ENCODE peak calls at places on chromosomes 16 and 17, in ten cellular contexts. G is neural crest cell, C is H9, J is AG04450, N is K562, X is GM12865, P is IMR-90, M is fibroblast of lung, E is hepatocyte, U is RWPE1. D is an unnamed sample.

GRCh38 chr16:4911831-4912422 is 25.0 kb downstream of the PPL start:
- DNase-seq in P (peak), N (no peak), J (no peak), U (peak), C (no peak), E (no peak), X (no peak), M (peak), G (no peak), D (no peak)

GRCh38 chr17:56305017-56305416 is 151.7 kb downstream of the ANKFN1 start:
- DNase-seq in G (no peak), J (no peak), N (no peak), U (no peak), E (no peak), M (no peak), C (no peak), X (no peak), P (no peak), D (no peak)

GRCh38 chr17:37650419-37651003 is 7.3 kb upstream of the DDX52 start:
- DNase-seq in N (peak), P (peak), G (peak), M (peak), U (peak), J (no peak), X (peak), C (peak), E (peak), D (peak)

GRCh38 chr16:52861614-52862022 is 191.1 kb downstream of the CHD9NB start:
- DNase-seq in P (no peak), J (no peak), C (no peak), E (peak), U (peak), G (peak), N (no peak), X (no peak), M (peak), D (peak)

GRCh38 chr17:21166599-21167265 is 40.0 kb downstream of the DHRS7B start:
- DNase-seq in E (no peak), N (no peak), G (no peak), X (no peak), J (no peak), U (no peak), M (peak), P (peak), C (no peak), D (no peak)

GRCh38 chr16:2966043-2966802 is 2.1 kb downstream of the KREMEN2 start:
- DNase-seq in X (no peak), G (no peak), M (no peak), J (no peak), U (no peak), N (no peak), E (no peak), P (no peak), C (peak), D (no peak)

GRCh38 chr17:67047382-67047781 is 3.0 kb downstream of the CACNG1 start:
- DNase-seq in C (no peak), U (no peak), N (no peak), J (no peak), P (no peak), X (no peak), M (no peak), G (no peak), E (no peak), D (no peak)

GRCh38 chr17:64658931-64659330 is 3.2 kb downstream of the SMURF2 start:
- DNase-seq in E (no peak), J (no peak), N (no peak), U (no peak), P (peak), C (no peak), X (no peak), G (no peak), M (peak), D (no peak)

GRCh38 chr17:2335726-2336214 is 487 bp downstream of the TSR1 start:
- DNase-seq in M (no peak), X (no peak), N (no peak), P (no peak), J (no peak), U (peak), C (no peak), E (peak), G (no peak), D (peak)

GRCh38 chr17:7606280-7606679 is 8.4 kb downstream of the FXR2 start:
- DNase-seq in U (no peak), J (no peak), N (no peak), M (no peak), C (no peak), E (no peak), G (no peak), P (no peak), X (no peak), D (no peak)

GRCh38 chr17:82718986-82719685 is 2.6 kb downstream of the FN3KRP start:
- DNase-seq in G (no peak), U (no peak), J (no peak), X (no peak), N (no peak), P (no peak), E (no peak), M (no peak), C (no peak), D (no peak)

GRCh38 chr17:41176744-41177387 is 1.2 kb downstream of the KRTAP4-2 start:
- DNase-seq in E (no peak), J (no peak), U (no peak), X (peak), N (no peak), P (no peak), M (no peak), C (no peak), G (no peak), D (no peak)

GRCh38 chr16:88681084-88681680 is 5.1 kb downstream of the SNAI3 start:
- DNase-seq in U (no peak), C (peak), J (no peak), M (no peak), X (peak), E (no peak), P (no peak), G (no peak), N (peak), D (peak)

GRCh38 chr17:38703742-38704644 is 1.1 kb upstream of the MLLT6 start:
- DNase-seq in E (peak), M (no peak), P (no peak), X (peak), N (peak), J (no peak), C (peak), G (peak), U (peak), D (peak)

GRCh38 chr16:24511801-24512200 is 27.6 kb upstream of the RBBP6 start:
- DNase-seq in C (no peak), M (no peak), U (no peak), E (no peak), X (no peak), G (no peak), N (no peak), P (no peak), J (no peak), D (no peak)

GRCh38 chr17:60095830-60096229 is 17.1 kb upstream of the HEATR6 start:
- DNase-seq in C (no peak), G (no peak), X (no peak), J (no peak), U (no peak), P (no peak), E (no peak), M (no peak), N (no peak), D (no peak)

GRCh38 chr16:87826798-87827587 is 42.3 kb downstream of the SLC7A5 start:
- DNase-seq in N (no peak), E (no peak), U (no peak), G (no peak), J (no peak), M (no peak), P (no peak), X (no peak), C (no peak), D (no peak)

GRCh38 chr16:24966031-24966430 is 49.1 kb downstream of the ARHGAP17 start:
- DNase-seq in M (no peak), G (no peak), U (no peak), J (no peak), N (no peak), X (no peak), C (peak), E (no peak), P (no peak), D (no peak)

GRCh38 chr17:59853168-59853918 is 39.4 kb downstream of the TUBD1 start:
- DNase-seq in M (peak), G (peak), C (peak), J (peak), N (peak), X (peak), P (peak), U (peak), E (peak), D (peak)

GRCh38 chr17:49516190-49516589 is 21.1 kb downstream of the NGFR start:
- DNase-seq in U (no peak), P (no peak), X (no peak), J (no peak), M (no peak), E (no peak), G (no peak), C (no peak), N (no peak), D (no peak)

GRCh38 chr17:79664925-79665738 is 54.3 kb upstream of the RBFOX3 start:
- DNase-seq in X (no peak), M (peak), P (no peak), U (peak), N (no peak), G (no peak), E (peak), J (no peak), C (peak), D (peak)

GRCh38 chr16:2365895-2366294 is 25.4 kb upstream of the ABCA3 start:
- DNase-seq in U (no peak), C (no peak), P (peak), E (peak), J (peak), N (no peak), M (peak), X (no peak), G (no peak), D (no peak)

GRCh38 chr16:49183911-49184310 is 97.7 kb downstream of the CBLN1 start:
- DNase-seq in P (no peak), U (peak), E (peak), J (no peak), G (peak), C (peak), X (peak), M (no peak), N (peak), D (peak)

GRCh38 chr16:81642107-81642436 is 137.0 kb upstream of the PLCG2 start:
- DNase-seq in U (no peak), P (no peak), X (no peak), E (no peak), N (no peak), C (no peak), G (no peak), M (no peak), J (no peak), D (no peak)

GRCh38 chr16:67652578-67653130 is 7.4 kb downstream of the ACD start:
- DNase-seq in J (no peak), P (no peak), U (peak), E (peak), X (no peak), C (peak), M (no peak), N (peak), G (no peak), D (no peak)

GRCh38 chr16:67183284-67183626 is 508 bp downstream of the MATCAP1 start:
- DNase-seq in N (no peak), E (no peak), C (no peak), U (no peak), X (no peak), P (no peak), G (no peak), M (no peak), J (no peak), D (no peak)

GRCh38 chr17:74917430-74917829 is 5.6 kb downstream of the USH1G start:
- DNase-seq in M (no peak), J (no peak), P (no peak), G (no peak), N (no peak), U (no peak), X (no peak), E (no peak), C (no peak), D (no peak)

GRCh38 chr17:76163919-76164318 is 22.9 kb upstream of the FOXJ1 start:
- DNase-seq in X (no peak), P (no peak), E (no peak), G (no peak), J (no peak), M (no peak), U (no peak), C (no peak), N (no peak), D (no peak)

GRCh38 chr17:81160306-81160705 is 5.0 kb upstream of the PVALEF start:
- DNase-seq in U (no peak), P (no peak), C (no peak), N (no peak), M (no peak), E (no peak), G (no peak), X (no peak), J (no peak), D (peak)

GRCh38 chr16:74724820-74725549 is 24.3 kb upstream of the MLKL start:
- DNase-seq in N (no peak), U (peak), X (no peak), G (peak), J (peak), C (peak), P (peak), E (no peak), M (peak), D (no peak)

GRCh38 chr17:17890773-17891759 is 54.3 kb upstream of the SREBF1 start:
- DNase-seq in P (peak), U (peak), J (peak), G (peak), X (peak), E (peak), N (peak), C (peak), M (peak), D (peak)
- TF ChIP-seq CTCF in P (peak), U (peak), J (peak), G (peak), X (peak), E (peak), N (peak), C (peak), M (peak), D (peak)

DNA sequence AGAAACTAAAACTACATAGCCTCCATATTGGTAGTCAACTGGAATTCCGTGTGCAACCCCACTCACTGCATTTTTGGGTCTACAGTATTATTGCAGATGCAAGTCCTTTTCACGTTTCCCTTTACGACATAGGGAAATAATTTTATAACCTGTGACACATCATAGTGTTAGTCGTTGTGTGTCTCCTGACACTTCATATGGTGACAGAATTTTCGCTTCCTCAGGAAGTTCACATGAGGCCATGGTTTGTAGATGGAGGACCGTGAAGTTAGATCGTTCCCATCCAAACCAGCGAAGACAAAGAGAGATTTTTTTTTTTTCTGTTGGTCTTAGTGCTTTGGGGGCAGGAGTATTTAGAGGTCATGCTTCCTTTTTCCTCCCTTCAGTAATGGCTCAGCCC is 15.7 kb upstream of the MRC2 start:
- DNase-seq in E (no peak), G (no peak), P (no peak), J (no peak), N (no peak), M (no peak), X (peak), C (no peak), U (no peak), D (no peak)
- TF ChIP-seq CTCF in E (no peak), G (no peak), P (no peak), J (no peak), N (no peak), M (no peak), X (no peak), C (no peak), U (no peak), D (no peak)

GRCh38 chr16:28823719-28824547 is 1.1 kb downstream of the ATXN2L start:
- DNase-seq in J (peak), N (peak), G (peak), E (peak), C (peak), M (peak), X (peak), P (peak), U (peak), D (peak)

GRCh38 chr16:28823291-28823718 is 506 bp downstream of the ATXN2L start:
- DNase-seq in C (no peak), U (no peak), E (no peak), X (no peak), N (no peak), G (peak), J (no peak), M (no peak), P (no peak), D (peak)

GRCh38 chr16:28824548-28824973 is 1.8 kb downstream of the ATXN2L start:
- DNase-seq in E (no peak), U (no peak), J (no peak), C (no peak), G (no peak), N (no peak), P (no peak), M (no peak), X (no peak), D (no peak)

GRCh38 chr16:28821874-28822519 is 802 bp upstream of the ATXN2L start:
- DNase-seq in G (no peak), N (no peak), M (no peak), C (no peak), X (no peak), P (no peak), E (no peak), U (no peak), J (no peak), D (no peak)

DNA sequence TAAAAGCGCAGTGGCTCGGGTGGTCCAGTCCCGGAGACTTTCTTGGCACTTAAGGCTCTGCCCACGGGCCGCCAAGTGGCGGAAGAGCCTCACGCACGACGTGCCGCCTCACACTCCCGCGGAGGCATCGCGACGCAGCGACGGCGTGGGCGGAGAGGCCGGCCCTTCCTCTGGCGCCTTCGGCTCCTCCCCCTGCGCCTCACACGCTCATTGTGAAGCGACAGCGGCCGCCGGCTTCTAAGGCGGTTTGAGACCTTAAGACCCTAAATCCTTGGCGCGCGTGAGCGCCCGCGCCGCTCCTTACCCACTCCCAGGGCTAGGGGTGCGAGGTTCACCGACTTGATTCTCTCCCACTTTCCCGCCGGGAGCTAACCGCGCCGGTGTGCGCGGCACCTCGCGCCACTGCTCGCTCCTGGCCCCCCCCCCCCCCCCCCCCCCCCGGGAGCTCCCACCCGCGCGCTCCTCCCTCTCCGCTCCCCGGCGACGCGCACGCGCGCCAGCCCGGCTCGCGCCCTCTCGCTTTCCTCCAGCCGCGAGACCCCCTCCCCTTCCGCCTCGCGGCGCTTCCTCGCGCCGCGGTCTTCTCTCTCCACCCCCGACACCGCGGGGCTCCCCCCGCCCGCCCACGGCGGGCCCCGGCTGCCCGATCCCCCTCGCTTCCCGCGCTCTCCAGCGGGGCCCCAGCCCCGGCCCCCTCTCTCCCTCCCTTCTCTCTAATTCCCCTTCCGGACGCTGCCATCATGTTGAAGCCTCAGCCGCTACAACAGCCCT is at the start of gene ATXN2L:
- DNase-seq in E (peak), N (peak), M (peak), J (peak), C (peak), P (peak), X (peak), G (peak), U (peak), D (peak)
- TF ChIP-seq CTCF in E (no peak), N (no peak), M (no peak), J (no peak), C (no peak), P (peak), X (no peak), G (peak), U (no peak), D (no peak)

DNA sequence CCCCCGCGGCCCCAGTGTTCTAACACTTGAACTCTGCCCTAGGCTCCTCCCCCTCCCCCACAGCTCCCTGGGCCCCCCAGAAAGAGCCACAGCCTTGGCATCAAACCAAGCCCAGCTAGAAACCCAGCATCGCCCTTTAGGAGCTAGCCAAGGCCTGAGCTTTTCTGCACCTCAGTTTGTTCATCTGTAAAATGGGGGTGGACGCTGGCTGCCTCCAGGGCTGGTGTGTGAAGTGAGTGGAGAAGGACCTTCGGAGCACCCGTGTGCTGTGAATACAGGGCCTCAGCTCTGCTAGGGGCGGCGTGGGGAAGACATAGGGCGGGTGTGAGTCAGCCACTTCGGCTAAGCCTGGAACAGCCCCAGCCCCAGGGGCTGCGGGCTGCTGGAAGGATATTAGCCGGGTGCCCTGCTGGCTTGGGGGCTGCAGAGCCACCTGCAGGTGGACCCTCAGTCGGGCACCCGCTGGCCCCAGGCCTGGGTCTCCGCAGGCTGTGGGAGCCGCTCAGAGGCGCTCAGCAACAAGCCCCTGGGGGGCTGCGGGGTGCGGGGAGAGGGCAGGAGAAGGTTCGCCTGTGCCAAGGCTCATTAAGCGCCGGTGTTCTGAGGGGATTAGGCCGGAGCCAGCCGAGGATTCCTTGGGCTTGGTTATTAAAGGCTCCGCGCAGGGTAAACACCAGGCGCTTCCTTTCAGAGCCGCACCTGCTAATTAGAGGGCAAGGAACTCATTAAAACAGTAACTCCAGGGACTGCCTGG is 217.0 kb upstream of the CIBAR2 start:
- DNase-seq in X (no peak), P (peak), G (peak), J (no peak), U (peak), C (peak), N (peak), E (peak), M (no peak), D (no peak)
- TF ChIP-seq CTCF in X (no peak), P (no peak), G (peak), J (no peak), U (no peak), C (peak), N (no peak), E (peak), M (no peak), D (no peak)

DNA sequence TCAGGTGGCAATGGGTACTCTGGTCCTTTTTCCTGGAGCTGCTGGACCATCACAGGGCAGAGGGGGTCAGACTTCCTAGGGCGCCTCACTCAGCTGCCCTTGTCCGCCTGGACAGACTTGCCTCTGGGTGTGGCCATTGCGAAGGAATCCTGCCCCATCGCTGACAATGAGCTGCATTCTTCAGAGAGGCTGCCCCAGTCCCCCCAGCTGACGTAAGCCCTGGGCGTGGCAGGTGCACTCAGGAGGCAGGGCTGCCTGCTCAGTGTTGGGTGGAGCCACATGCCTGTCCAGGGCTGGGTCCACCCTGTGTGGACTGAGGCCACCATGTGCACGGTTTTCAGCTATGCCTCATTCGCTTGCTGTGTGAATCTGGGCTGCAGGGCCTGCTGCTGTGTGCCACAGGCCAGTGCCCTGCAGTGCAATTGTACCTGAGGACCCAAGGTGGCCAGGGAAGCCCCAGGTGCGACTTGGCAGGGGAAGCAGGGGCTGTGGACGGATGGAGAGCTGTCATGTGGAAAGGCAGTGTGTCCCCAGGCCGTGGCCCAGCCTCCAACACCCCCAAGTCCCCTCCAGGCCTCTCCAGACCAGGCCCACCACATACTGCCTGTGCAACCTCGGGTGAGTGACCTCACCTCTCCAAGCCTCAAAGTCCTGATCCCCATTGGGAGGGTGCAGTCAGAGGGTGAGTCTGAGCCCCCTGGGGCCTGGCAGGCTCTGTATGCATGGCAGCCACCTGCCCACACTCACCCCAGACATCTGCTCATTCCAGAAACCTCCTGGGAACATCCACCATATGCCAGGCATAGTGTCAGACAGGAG is 14.0 kb upstream of the MPRIP start:
- DNase-seq in G (peak), P (peak), U (peak), C (peak), J (no peak), N (peak), X (no peak), E (peak), M (peak), D (no peak)
- TF ChIP-seq CTCF in G (no peak), P (no peak), U (no peak), C (no peak), J (no peak), N (no peak), X (no peak), E (no peak), M (no peak), D (no peak)

D was measured in endothelial cell.